ENCODE peak calls at places on chromosomes 7 and 10, in ten cellular contexts. F is BJ, E is prostate gland, O is body of pancreas, Y is A673, M is fibroblast of the aortic adventitia, V is A549, Z is fibroblast of pulmonary artery, J is psoas muscle, G is PC-9. C is an unnamed sample.

GRCh38 chr10:33005322-33006282 is 47.6 kb upstream of the ITGB1 start:
- DNase-seq in J (peak; percentile 86), F (peak; percentile 86), G (peak; percentile 88), V (peak; percentile 97), Y (peak; percentile 85), O (peak; percentile 84), E (peak; percentile 49), Z (peak; percentile 97), M (peak; percentile 95), C (peak; percentile 67)

GRCh38 chr7:103859699-103860098 is 129.8 kb downstream of the RELN start:
- DNase-seq in Z (no peak), Y (no peak), F (no peak), M (no peak), V (no peak), O (no peak), G (no peak), J (no peak), E (no peak), C (no peak)

GRCh38 chr10:8331387-8331786 is 276.9 kb downstream of the GATA3 start:
- DNase-seq in E (no peak), G (no peak), J (no peak), Z (no peak), M (no peak), V (no peak), O (no peak), F (no peak), Y (no peak), C (no peak)

GRCh38 chr10:49803988-49804387 is 41.9 kb upstream of the OGDHL start:
- DNase-seq in E (no peak), Z (peak; percentile 10), J (no peak), V (no peak), F (no peak), Y (peak; percentile 4), O (no peak), M (no peak), G (no peak), C (no peak)

GRCh38 chr10:10498781-10499180 is 518.9 kb upstream of the CELF2 start:
- DNase-seq in G (no peak), Y (no peak), O (no peak), F (no peak), V (no peak), J (no peak), E (no peak), Z (peak; percentile 87), M (peak; percentile 56), C (no peak)

GRCh38 chr10:77889277-77889903 is 37.2 kb downstream of the DLG5 start:
- DNase-seq in J (no peak), G (peak; percentile 97), Z (no peak), F (no peak), Y (no peak), E (peak; percentile 94), V (no peak), M (no peak), O (peak; percentile 92), C (peak; percentile 80)

GRCh38 chr10:62244785-62245595 is 23.7 kb downstream of the RTKN2 start:
- DNase-seq in J (no peak), Z (peak; percentile 89), F (no peak), V (peak; percentile 67), G (peak; percentile 58), M (peak; percentile 89), Y (peak; percentile 91), E (peak; percentile 67), O (peak; percentile 21), C (peak; percentile 70)

GRCh38 chr10:131491195-131491594 is 179.7 kb upstream of the TCERG1L start:
- DNase-seq in V (no peak), E (no peak), J (no peak), Y (no peak), O (no peak), Z (no peak), M (no peak), G (no peak), F (no peak), C (no peak)

GRCh38 chr10:59877191-59877671 is 29.1 kb downstream of the CCDC6 start:
- DNase-seq in J (no peak), Z (peak; percentile 39), F (no peak), M (no peak), O (no peak), V (no peak), E (no peak), G (no peak), Y (no peak), C (peak; percentile 15)

GRCh38 chr7:22819476-22819875 is 3.2 kb downstream of the TOMM7 start:
- DNase-seq in Z (no peak), M (no peak), V (no peak), Y (no peak), J (no peak), O (no peak), F (no peak), G (no peak), E (no peak), C (no peak)

GRCh38 chr7:134892002-134892693 is 94.2 kb upstream of the AGBL3 start:
- DNase-seq in Y (no peak), J (no peak), G (no peak), M (peak; percentile 93), Z (peak; percentile 49), V (no peak), F (no peak), O (no peak), E (no peak), C (no peak)

GRCh38 chr7:134892963-134893362 is 93.3 kb upstream of the AGBL3 start:
- DNase-seq in J (no peak), E (no peak), Z (no peak), Y (no peak), O (no peak), V (no peak), F (no peak), M (no peak), G (no peak), C (no peak)

GRCh38 chr7:134888141-134888740 is 98.1 kb upstream of the AGBL3 start:
- DNase-seq in V (no peak), F (no peak), G (no peak), M (no peak), J (no peak), E (no peak), Y (no peak), O (no peak), Z (no peak), C (no peak)

GRCh38 chr7:134891262-134892001 is 94.9 kb upstream of the AGBL3 start:
- DNase-seq in Z (peak; percentile 99), Y (peak; percentile 92), F (peak; percentile 35), O (peak; percentile 64), J (peak; percentile 88), G (peak; percentile 89), M (peak; percentile 99), V (peak; percentile 97), E (peak; percentile 78), C (peak; percentile 45)

GRCh38 chr7:134890246-134891240 is 95.8 kb upstream of the AGBL3 start:
- DNase-seq in O (no peak), M (peak; percentile 60), F (no peak), V (peak; percentile 49), Z (peak; percentile 69), G (no peak), J (no peak), E (peak; percentile 28), Y (no peak), C (no peak)
- TF ChIP-seq CTCF in O (no peak), M (no peak), F (no peak), V (no peak), Z (no peak), G (no peak), J (no peak), E (no peak), Y (no peak), C (no peak)

GRCh38 chr10:100341953-100342626 is 4.9 kb upstream of the SCD start:
- DNase-seq in J (no peak), Y (peak; percentile 75), E (peak; percentile 68), G (peak; percentile 41), M (peak; percentile 58), V (peak; percentile 82), O (peak; percentile 71), F (no peak), Z (peak; percentile 74), C (peak; percentile 72)
- H3K4me3 ChIP-seq in J (no peak overlapping the region), Y (no peak overlapping the region), E (no peak overlapping the region), G (no peak overlapping the region), M (no peak overlapping the region), V (no peak overlapping the region), O (no peak overlapping the region), F (no peak overlapping the region), Z (no peak overlapping the region), C (no peak overlapping the region)

DNA sequence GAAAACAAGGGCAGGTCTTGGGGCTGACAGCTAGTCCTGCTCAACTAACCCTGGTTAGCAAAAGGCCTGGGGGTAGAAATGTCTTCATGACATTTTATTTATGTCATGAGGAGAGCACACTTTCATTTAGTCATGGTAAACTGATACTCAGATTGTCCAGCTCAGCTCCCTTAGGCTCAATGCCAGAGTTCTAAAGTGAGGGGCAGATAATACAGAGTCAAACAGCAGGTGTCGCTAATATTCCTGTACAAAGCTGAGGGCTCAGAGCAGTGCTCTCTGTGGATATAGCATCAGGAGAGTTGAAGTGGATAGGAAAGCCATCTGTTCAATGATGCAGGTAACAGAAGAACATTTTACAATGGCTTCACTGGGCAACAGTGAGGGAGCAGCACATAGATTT is 26.8 kb upstream of the CALCR start:
- DNase-seq in Z (no peak), Y (no peak), E (no peak), V (peak; percentile 2), J (no peak), M (no peak), G (no peak), F (no peak), O (no peak), C (no peak)
- TF ChIP-seq CTCF in Z (no peak), Y (no peak), E (no peak), V (no peak), J (no peak), M (no peak), G (no peak), F (no peak), O (no peak), C (no peak)

GRCh38 chr7:28605427-28605826 is 193.1 kb downstream of the CREB5 start:
- DNase-seq in O (no peak), J (no peak), G (no peak), Z (peak; percentile 17), M (no peak), E (no peak), Y (no peak), V (no peak), F (no peak), C (no peak)
- H3K4me3 ChIP-seq in O (no peak overlapping the region), J (no peak overlapping the region), G (no peak overlapping the region), Z (no peak overlapping the region), M (no peak overlapping the region), E (no peak overlapping the region), Y (no peak overlapping the region), V (no peak overlapping the region), F (no peak overlapping the region), C (no peak overlapping the region)